ENCODE peak calls at places on chromosomes 2 and 18, in ten cellular contexts. T is GM12865, A is tibial nerve, Q is IMR-90, W is transverse colon, H is H9, C is heart left ventricle, U is hepatocyte, I is dorsolateral prefrontal cortex, R is HFFc6. P is an unnamed sample.

GRCh38 chr2:156087875-156088274 is 244.6 kb downstream of the NR4A2 start:
- DNase-seq in R (no peak), H (no peak), C (no peak), U (no peak), I (no peak), T (peak), A (no peak), Q (no peak), W (no peak), P (no peak)

GRCh38 chr2:239896075-239896474 is 129.1 kb downstream of the NDUFA10 start:
- DNase-seq in W (no peak), I (no peak), H (peak), T (no peak), U (no peak), C (no peak), R (no peak), Q (no peak), A (no peak), P (no peak)

GRCh38 chr18:9775172-9775571 is 67.1 kb downstream of the RAB31 start:
- DNase-seq in A (no peak), R (no peak), W (no peak), U (no peak), I (no peak), Q (no peak), T (no peak), H (no peak), C (no peak), P (no peak)

GRCh38 chr2:149019768-149020167 is 18.7 kb upstream of the LYPD6B start:
- DNase-seq in A (no peak), I (no peak), H (no peak), R (no peak), T (peak), C (no peak), W (no peak), Q (no peak), U (no peak), P (no peak)

GRCh38 chr2:151111599-151112278 is 149.9 kb downstream of the RBM43 start:
- DNase-seq in I (no peak), H (peak), W (no peak), R (peak), A (no peak), T (no peak), U (peak), Q (peak), C (no peak), P (no peak)

GRCh38 chr2:156947261-156947660 is 310.2 kb upstream of the GALNT5 start:
- DNase-seq in R (peak), T (no peak), W (no peak), I (no peak), A (no peak), C (no peak), H (no peak), U (no peak), Q (peak), P (no peak)

GRCh38 chr2:148900350-148900749 is 25.3 kb downstream of the KIF5C start:
- DNase-seq in I (no peak), T (no peak), R (no peak), C (no peak), H (no peak), Q (no peak), A (no peak), W (no peak), U (no peak), P (no peak)

GRCh38 chr2:127397568-127398238 is 9.9 kb upstream of the MAP3K2 start:
- DNase-seq in R (no peak), H (no peak), A (no peak), T (no peak), U (no peak), I (no peak), C (no peak), W (no peak), Q (no peak), P (no peak)

GRCh38 chr18:25675123-25675850 is 323.3 kb upstream of the ZNF521 start:
- DNase-seq in W (no peak), Q (no peak), R (no peak), U (no peak), I (no peak), A (no peak), H (peak), T (peak), C (no peak), P (no peak)

GRCh38 chr18:75204978-75205759 is 3.8 kb downstream of the PTGR3 start:
- DNase-seq in C (no peak), U (no peak), W (no peak), I (no peak), Q (peak), R (no peak), H (no peak), A (no peak), T (no peak), P (peak)

GRCh38 chr2:168254158-168254935 is 7.0 kb upstream of the STK39 start:
- DNase-seq in I (no peak), Q (peak), T (no peak), H (no peak), A (no peak), W (no peak), C (no peak), R (peak), U (no peak), P (no peak)

GRCh38 chr2:37324536-37324785 is 172 bp downstream of the PRKD3 start:
- DNase-seq in C (peak), I (peak), U (peak), R (peak), Q (peak), H (no peak), W (peak), A (peak), T (peak), P (no peak)

GRCh38 chr2:46229134-46230063 is 67.8 kb upstream of the EPAS1 start:
- DNase-seq in Q (peak), U (peak), R (no peak), A (no peak), T (peak), C (no peak), W (no peak), I (no peak), H (peak), P (no peak)

GRCh38 chr18:74329688-74330205 is 14.1 kb downstream of the C18orf63 start:
- DNase-seq in C (no peak), T (no peak), U (no peak), I (no peak), R (no peak), H (no peak), Q (no peak), W (no peak), A (no peak), P (no peak)

GRCh38 chr2:186423481-186423880 is 62.6 kb upstream of the ZC3H15 start:
- DNase-seq in C (no peak), Q (no peak), R (no peak), T (no peak), H (no peak), U (no peak), W (no peak), I (no peak), A (no peak), P (no peak)

GRCh38 chr2:215670396-215670795 is 234.5 kb upstream of the FN1 start:
- DNase-seq in I (no peak), R (no peak), T (no peak), U (no peak), W (no peak), H (no peak), A (no peak), C (no peak), Q (no peak), P (no peak)

GRCh38 chr2:140455312-140455711 is 1675.1 kb upstream of the NXPH2 start:
- DNase-seq in C (no peak), A (no peak), W (no peak), R (no peak), Q (no peak), U (no peak), I (no peak), T (no peak), H (no peak), P (no peak)
- TF ChIP-seq CTCF in C (no peak), A (no peak), W (no peak), R (no peak), Q (no peak), U (no peak), I (no peak), T (no peak), H (no peak), P (no peak)

GRCh38 chr18:11570770-11571169 is 38.6 kb upstream of the SLC35G4 start:
- DNase-seq in U (no peak), W (no peak), Q (peak), C (no peak), I (no peak), A (no peak), T (peak), R (no peak), H (no peak), P (no peak)
- TF ChIP-seq CTCF in U (peak), W (no peak), Q (peak), C (no peak), I (no peak), A (no peak), T (no peak), R (peak), H (peak), P (peak)

GRCh38 chr2:72363406-72363805 is 215.7 kb upstream of the CYP26B1 start:
- DNase-seq in H (no peak), Q (no peak), T (no peak), R (no peak), A (no peak), C (no peak), W (no peak), I (no peak), U (no peak), P (no peak)

GRCh38 chr2:72367530-72368225 is 220.0 kb upstream of the CYP26B1 start:
- DNase-seq in H (peak), Q (peak), I (peak), A (no peak), R (peak), C (peak), T (no peak), W (peak), U (peak), P (no peak)
- TF ChIP-seq CTCF in H (peak), Q (peak), I (no peak), A (no peak), R (peak), C (peak), T (no peak), W (no peak), U (peak), P (no peak)

GRCh38 chr2:234711308-234711707 is 214.4 kb upstream of the ARL4C start:
- DNase-seq in R (no peak), C (no peak), H (no peak), Q (no peak), I (no peak), U (no peak), W (no peak), A (no peak), T (no peak), P (no peak)

GRCh38 chr2:234714711-234715110 is 217.8 kb upstream of the ARL4C start:
- DNase-seq in H (no peak), A (no peak), U (no peak), R (no peak), T (no peak), I (no peak), Q (no peak), C (no peak), W (no peak), P (no peak)

GRCh38 chr2:234712421-234712935 is 215.6 kb upstream of the ARL4C start:
- DNase-seq in A (no peak), T (no peak), C (no peak), H (no peak), U (no peak), R (no peak), I (no peak), W (no peak), Q (peak), P (no peak)

GRCh38 chr2:234715671-234716250 is 218.9 kb upstream of the ARL4C start:
- DNase-seq in C (no peak), A (no peak), T (no peak), R (no peak), U (no peak), H (no peak), W (no peak), I (no peak), Q (no peak), P (no peak)

DNA sequence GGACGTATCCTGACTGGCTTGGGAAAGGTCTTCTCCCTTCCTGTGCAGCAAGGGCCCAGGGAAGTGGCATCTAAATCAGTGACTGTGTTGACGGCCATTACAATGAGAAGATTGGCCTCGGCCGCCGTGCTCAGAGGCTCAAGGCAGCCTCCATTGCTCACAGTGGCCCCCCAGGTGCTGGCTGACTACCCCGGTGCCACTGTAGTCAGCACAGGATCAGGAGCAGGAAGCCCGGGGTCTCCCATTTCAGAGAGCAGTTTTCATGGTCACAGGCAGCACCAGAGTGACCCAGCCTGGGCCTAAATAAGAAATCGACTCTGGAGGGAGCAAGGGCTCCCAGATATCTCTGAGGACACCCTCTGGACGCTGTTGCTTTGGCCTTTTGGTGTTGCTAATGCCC is 219.4 kb upstream of the ARL4C start:
- DNase-seq in W (no peak), A (no peak), R (no peak), I (no peak), H (no peak), U (no peak), T (no peak), C (no peak), Q (no peak), P (no peak)
- TF ChIP-seq CTCF in W (no peak), A (no peak), R (no peak), I (no peak), H (no peak), U (no peak), T (no peak), C (no peak), Q (no peak), P (no peak)

GRCh38 chr18:3379685-3380084 is 70.3 kb upstream of the TGIF1 start:
- DNase-seq in W (no peak), U (no peak), I (no peak), T (no peak), Q (no peak), R (no peak), H (no peak), A (no peak), C (no peak), P (no peak)

GRCh38 chr18:3384664-3385189 is 65.2 kb upstream of the TGIF1 start:
- DNase-seq in U (no peak), W (no peak), R (no peak), T (peak), A (no peak), C (no peak), H (no peak), I (no peak), Q (no peak), P (no peak)

GRCh38 chr18:3383381-3383915 is 66.5 kb upstream of the TGIF1 start:
- DNase-seq in T (no peak), W (no peak), U (no peak), I (no peak), C (no peak), R (peak), A (no peak), H (no peak), Q (no peak), P (no peak)

GRCh38 chr18:3380384-3380961 is 69.5 kb upstream of the TGIF1 start:
- DNase-seq in W (no peak), R (no peak), C (no peak), U (no peak), I (no peak), Q (peak), H (no peak), A (no peak), T (no peak), P (no peak)
- TF ChIP-seq CTCF in W (no peak), R (peak), C (no peak), U (no peak), I (no peak), Q (peak), H (peak), A (no peak), T (no peak), P (no peak)

P was measured in nephron progenitor cell.